ENCODE peak calls at places on chromosomes 5 and 9, in four cellular contexts. Z is RWPE1, K is heart right ventricle, G is OCI-LY7. R is an unnamed sample.

GRCh38 chr5:158313739-158314464 is 455.0 kb upstream of the CLINT1 start:
- DNase-seq in Z (no peak), K (no peak), G (no peak), R (no peak)

GRCh38 chr5:133708451-133708850 is 96.1 kb upstream of the FSTL4 start:
- DNase-seq in Z (no peak), K (no peak), G (no peak), R (no peak)

GRCh38 chr9:121824651-121825480 is 173.4 kb downstream of the DAB2IP start:
- DNase-seq in Z (no peak), K (no peak), G (peak; percentile 24), R (no peak)

GRCh38 chr5:81789033-81789432 is 38.1 kb upstream of the SSBP2 start:
- DNase-seq in Z (peak; percentile 33), K (no peak), G (no peak), R (peak; percentile 60)

GRCh38 chr9:4837768-4838546 is 45.2 kb downstream of the RCL1 start:
- DNase-seq in Z (no peak), K (no peak), G (no peak), R (peak; percentile 20)

GRCh38 chr5:32837211-32837610 is 126.1 kb downstream of the NPR3 start:
- DNase-seq in Z (no peak), K (no peak), G (no peak), R (no peak)

GRCh38 chr9:131656356-131657030 is 83.4 kb downstream of the RAPGEF1 start:
- DNase-seq in Z (no peak), K (peak; percentile 66), G (peak; percentile 93), R (peak; percentile 54)

GRCh38 chr9:76887003-76887821 is 18.7 kb downstream of the PRUNE2 start:
- DNase-seq in Z (no peak), K (no peak), G (no peak), R (no peak)

GRCh38 chr5:161093105-161093504 is 241.1 kb upstream of the ATP10B start:
- DNase-seq in Z (no peak), K (no peak), G (no peak), R (no peak)

GRCh38 chr9:13444272-13444608 is 164.7 kb upstream of the MPDZ start:
- DNase-seq in Z (no peak), K (no peak), G (no peak), R (no peak)

GRCh38 chr9:131469369-131469768 is 33.3 kb upstream of the POMT1 start:
- DNase-seq in Z (no peak), K (no peak), G (no peak), R (no peak)

GRCh38 chr9:7370378-7370777 is 429.2 kb downstream of the DMAC1 start:
- DNase-seq in Z (no peak), K (no peak), G (no peak), R (no peak)

GRCh38 chr5:132979367-132979935 is 16.0 kb upstream of the AFF4 start:
- DNase-seq in Z (peak; percentile 63), K (no peak), G (no peak), R (no peak)

GRCh38 chr5:176938472-176938871 is 39.3 kb upstream of the HK3 start:
- DNase-seq in Z (no peak), K (no peak), G (no peak), R (no peak)

GRCh38 chr9:28610339-28610738 is 1037.1 kb upstream of the C9orf72 start:
- DNase-seq in Z (no peak), K (no peak), G (no peak), R (no peak)

GRCh38 chr9:98801562-98801961 is 5.2 kb upstream of the ANKS6 start:
- DNase-seq in Z (no peak), K (no peak), G (no peak), R (no peak)

GRCh38 chr9:108104991-108105390 is 615.4 kb upstream of the KLF4 start:
- DNase-seq in Z (no peak), K (no peak), G (no peak), R (no peak)

GRCh38 chr9:121286973-121287721 is 19.2 kb downstream of the GSN start:
- DNase-seq in Z (peak; percentile 99), K (peak; percentile 90), G (no peak), R (peak; percentile 84)

GRCh38 chr5:72171667-72172066 is 64.4 kb downstream of the MAP1B start:
- DNase-seq in Z (no peak), K (no peak), G (no peak), R (no peak)

GRCh38 chr9:97561501-97561900 is 60.0 kb downstream of the TMOD1 start:
- DNase-seq in Z (no peak), K (no peak), G (no peak), R (no peak)

GRCh38 chr5:8842906-8843590 is 702.8 kb downstream of the SEMA5A start:
- DNase-seq in Z (no peak), K (no peak), G (no peak), R (no peak)

DNA sequence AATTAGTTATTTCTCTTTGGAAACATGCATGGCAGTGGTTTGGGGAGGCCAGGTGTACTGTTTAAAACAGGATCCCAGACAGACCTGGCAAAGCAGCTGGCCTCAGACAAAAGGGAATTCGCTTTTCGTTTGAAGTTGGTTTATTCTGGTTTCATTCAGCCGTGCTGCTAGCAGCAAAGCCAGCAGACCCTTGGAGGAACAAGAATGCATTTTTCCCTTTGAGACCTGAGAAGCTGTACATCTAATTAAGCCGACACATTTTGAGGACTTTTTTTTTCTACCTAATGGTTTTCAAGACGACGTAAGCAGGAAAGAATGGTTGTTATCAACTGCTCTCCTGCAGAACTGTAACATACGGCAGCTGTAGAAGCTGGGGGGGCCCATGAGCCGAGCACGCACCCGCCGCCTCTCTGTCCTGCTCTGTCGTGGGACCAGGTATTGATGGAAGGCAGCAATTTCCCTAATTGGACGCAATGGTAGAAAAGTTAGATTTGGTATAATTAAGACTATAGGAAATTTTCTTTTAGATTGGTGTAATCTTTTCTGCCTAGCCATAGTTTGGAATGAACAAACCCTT is 13.6 kb downstream of the PLEKHG4B start:
- DNase-seq in Z (no peak), K (no peak), G (no peak), R (no peak)
- H3K27ac ChIP-seq in Z (no peak overlapping the region), K (no peak overlapping the region), G (no peak overlapping the region), R (no peak overlapping the region)

GRCh38 chr5:33937700-33938506 is 1.7 kb downstream of the RXFP3 start:
- DNase-seq in Z (no peak), K (no peak), G (no peak), R (no peak)

GRCh38 chr5:33936004-33936380 is 194 bp upstream of the RXFP3 start:
- DNase-seq in Z (peak; percentile 14), K (peak; percentile 48), G (no peak), R (no peak)

GRCh38 chr5:33937017-33937699 is 972 bp downstream of the RXFP3 start:
- DNase-seq in Z (no peak), K (no peak), G (no peak), R (no peak)

GRCh38 chr5:33938507-33938796 is 2.3 kb downstream of the RXFP3 start:
- DNase-seq in Z (no peak), K (no peak), G (no peak), R (no peak)

DNA sequence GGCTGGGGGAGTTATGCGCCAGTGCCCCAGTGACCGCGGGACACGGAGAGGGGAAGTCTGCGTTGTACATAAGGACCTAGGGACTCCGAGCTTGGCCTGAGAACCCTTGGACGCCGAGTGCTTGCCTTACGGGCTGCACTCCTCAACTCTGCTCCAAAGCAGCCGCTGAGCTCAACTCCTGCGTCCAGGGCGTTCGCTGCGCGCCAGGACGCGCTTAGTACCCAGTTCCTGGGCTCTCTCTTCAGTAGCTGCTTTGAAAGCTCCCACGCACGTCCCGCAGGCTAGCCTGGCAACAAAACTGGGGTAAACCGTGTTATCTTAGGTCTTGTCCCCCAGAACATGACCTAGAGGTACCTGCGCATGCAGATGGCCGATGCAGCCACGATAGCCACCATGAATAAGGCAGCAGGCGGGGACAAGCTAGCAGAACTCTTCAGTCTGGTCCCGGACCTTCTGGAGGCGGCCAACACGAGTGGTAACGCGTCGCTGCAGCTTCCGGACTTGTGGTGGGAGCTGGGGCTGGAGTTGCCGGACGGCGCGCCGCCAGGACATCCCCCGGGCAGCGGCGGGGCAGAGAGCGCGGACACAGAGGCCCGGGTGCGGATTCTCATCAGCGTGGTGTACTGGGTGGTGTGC is at the start of gene RXFP3:
- DNase-seq in Z (no peak), K (no peak), G (no peak), R (no peak)
- TF ChIP-seq CTCF in Z (no peak), K (no peak), G (no peak), R (no peak)

GRCh38 chr9:85741112-85741874 is 461 bp downstream of the AGTPBP1 start:
- DNase-seq in Z (peak; percentile 38), K (peak; percentile 15), G (peak; percentile 65), R (no peak)

GRCh38 chr9:85742630-85742928 is 825 bp upstream of the AGTPBP1 start:
- DNase-seq in Z (peak; percentile 44), K (no peak), G (no peak), R (no peak)

GRCh38 chr9:85738509-85738908 is 3.2 kb downstream of the AGTPBP1 start:
- DNase-seq in Z (no peak), K (peak; percentile 25), G (no peak), R (no peak)

GRCh38 chr9:85741875-85742629 is at the start of gene AGTPBP1:
- DNase-seq in Z (peak; percentile 89), K (peak; percentile 95), G (peak; percentile 97), R (peak; percentile 92)

DNA sequence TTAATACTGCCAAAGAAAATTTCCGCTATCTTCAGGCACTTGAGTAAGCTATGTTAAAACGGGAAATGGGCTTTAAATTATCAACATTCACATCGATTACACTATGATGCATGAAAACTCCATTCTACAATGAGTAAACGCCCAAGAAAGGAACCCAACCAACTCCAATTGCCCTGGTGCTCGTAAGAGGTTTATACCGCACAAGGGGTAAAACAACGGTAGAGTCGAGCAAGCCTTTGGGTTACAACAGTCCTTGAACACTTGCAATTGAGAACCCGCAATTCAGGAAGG is 988 bp downstream of the AGTPBP1 start:
- DNase-seq in Z (peak; percentile 21), K (no peak), G (no peak), R (no peak)
- H3K27ac ChIP-seq in Z (peak overlapping the region; percentile 89), K (peak overlapping the region; percentile 93), G (peak overlapping the region; percentile 63), R (peak overlapping the region; percentile 90)

GRCh38 chr5:74262810-74263209 is 377.7 kb downstream of the ENC1 start:
- DNase-seq in Z (no peak), K (no peak), G (no peak), R (no peak)

GRCh38 chr5:74257645-74258328 is 382.7 kb downstream of the ENC1 start:
- DNase-seq in Z (no peak), K (peak; percentile 66), G (peak; percentile 17), R (peak; percentile 62)

GRCh38 chr5:74261906-74262305 is 378.6 kb downstream of the ENC1 start:
- DNase-seq in Z (no peak), K (no peak), G (no peak), R (no peak)

GRCh38 chr5:74256947-74257573 is 383.5 kb downstream of the ENC1 start:
- DNase-seq in Z (no peak), K (no peak), G (no peak), R (no peak)

DNA sequence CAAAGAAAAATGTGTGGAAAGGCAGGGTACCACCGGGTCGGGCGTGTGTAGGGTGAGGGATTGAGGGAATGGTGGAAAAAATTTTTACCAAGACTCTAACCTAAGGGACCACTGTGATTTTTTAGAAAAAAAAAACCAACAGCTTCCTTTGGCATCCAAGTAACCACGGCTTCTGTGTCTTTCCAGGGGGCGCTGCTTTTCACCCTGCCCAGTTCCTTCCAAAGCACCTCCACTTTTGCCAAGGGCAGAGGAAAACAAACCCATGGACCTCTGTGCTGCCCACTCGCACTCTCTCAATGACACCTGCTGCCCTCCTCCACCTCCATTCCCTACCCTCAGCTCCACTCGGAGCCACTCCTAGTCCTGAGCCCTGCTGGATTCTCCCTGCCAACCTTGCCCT is 381.0 kb downstream of the ENC1 start:
- DNase-seq in Z (no peak), K (no peak), G (no peak), R (no peak)
- TF ChIP-seq CTCF in Z (no peak), K (no peak), G (peak; percentile 14), R (no peak)

GRCh38 chr5:1876708-1877433 is 5.9 kb downstream of the IRX4 start:
- DNase-seq in Z (no peak), K (no peak), G (no peak), R (no peak)
- H3K27ac ChIP-seq in Z (no peak overlapping the region), K (no peak overlapping the region), G (no peak overlapping the region), R (no peak overlapping the region)